ENCODE peak calls at places on chromosomes 11 and 22, in five cellular contexts. K is fibroblast of pulmonary artery, R is AG09309, U is choroid plexus epithelial cell, X is NCI-H526 treated with DMSO at 0.1 percent for 48 hours. O is an unnamed sample.
A peak's percentile ranks its signal among the peaks of the same experiment; 100 is the strongest.

GRCh38 chr22:49735411-49736311 is 92.0 kb downstream of the BRD1 start:
- DNase-seq in U (no peak), R (no peak), X (no peak), K (peak; percentile 8), O (no peak)

GRCh38 chr11:119483881-119484371 is 61.0 kb upstream of the THY1 start:
- DNase-seq in R (no peak), U (no peak), K (no peak), X (no peak), O (no peak)

GRCh38 chr11:9089636-9090035 is 1.8 kb downstream of the SCUBE2 start:
- DNase-seq in R (no peak), X (no peak), U (no peak), K (no peak), O (no peak)

GRCh38 chr11:59647245-59647965 is 21.4 kb downstream of the PATL1 start:
- DNase-seq in R (no peak), U (no peak), K (no peak), X (no peak), O (no peak)

GRCh38 chr11:116661056-116661455 is 111.7 kb downstream of the BUD13 start:
- DNase-seq in U (no peak), K (no peak), R (no peak), X (no peak), O (no peak)

GRCh38 chr22:20093437-20093836 is 13.4 kb downstream of the DGCR8 start:
- DNase-seq in U (no peak), R (no peak), X (no peak), K (no peak), O (no peak)

GRCh38 chr11:74559934-74560309 is 32.5 kb upstream of the POLD3 start:
- DNase-seq in U (no peak), K (peak; percentile 17), X (no peak), R (no peak), O (no peak)

GRCh38 chr22:37529652-37530345 is 10.6 kb upstream of the CARD10 start:
- DNase-seq in K (no peak), X (no peak), R (no peak), U (no peak), O (no peak)

GRCh38 chr11:19868871-19869270 is 156.2 kb downstream of the NAV2 start:
- DNase-seq in R (no peak), U (peak; percentile 30), K (no peak), X (no peak), O (peak; percentile 33)

GRCh38 chr11:86951706-86952105 is 3.5 kb downstream of the FZD4 start:
- DNase-seq in X (no peak), K (no peak), R (no peak), U (no peak), O (no peak)

GRCh38 chr11:24234822-24235508 is 261.9 kb upstream of the LUZP2 start:
- DNase-seq in R (no peak), K (peak; percentile 59), X (no peak), U (peak; percentile 77), O (peak; percentile 28)

GRCh38 chr11:108618529-108618928 is 25.0 kb upstream of the EXPH5 start:
- DNase-seq in X (no peak), R (no peak), U (no peak), K (no peak), O (no peak)

GRCh38 chr11:82775736-82776346 is 42.2 kb upstream of the FAM181B start:
- DNase-seq in R (peak; percentile 7), X (peak; percentile 40), U (peak; percentile 72), K (peak; percentile 65), O (peak; percentile 29)

GRCh38 chr11:3085052-3085451 is 27.8 kb upstream of the CARS1 start:
- DNase-seq in U (no peak), K (no peak), R (no peak), X (no peak), O (no peak)

GRCh38 chr22:40463017-40463631 is 92.7 kb downstream of the SGSM3 start:
- DNase-seq in U (no peak), R (no peak), K (no peak), X (no peak), O (no peak)

GRCh38 chr11:73249858-73250773 is 22.0 kb upstream of the P2RY6 start:
- DNase-seq in K (peak; percentile 24), U (no peak), X (no peak), R (no peak), O (no peak)

GRCh38 chr11:47366020-47366490 is 12.3 kb downstream of the SPI1 start:
- DNase-seq in U (no peak), X (no peak), R (no peak), K (no peak), O (no peak)

GRCh38 chr22:23204541-23205157 is 24.3 kb downstream of the BCR start:
- DNase-seq in R (no peak), X (no peak), U (no peak), K (no peak), O (no peak)

GRCh38 chr22:37244114-37244921 is at the start of gene RAC2:
- DNase-seq in R (no peak), X (no peak), K (peak; percentile 83), U (peak; percentile 91), O (peak; percentile 55)

GRCh38 chr11:22337571-22338464 is at the start of gene SLC17A6:
- DNase-seq in U (peak; percentile 42), X (peak; percentile 78), R (no peak), K (peak; percentile 55), O (peak; percentile 22)

GRCh38 chr11:43177938-43178337 is 133.9 kb upstream of the API5 start:
- DNase-seq in X (no peak), K (no peak), R (no peak), U (no peak), O (no peak)